ENCODE peak calls at places on chromosomes 3 and 15, in six cellular contexts. G, S, P, Q, M and X are unnamed samples.

GRCh38 chr3:217436-217835 is 20.9 kb downstream of the CHL1 start:
- DNase-seq in P (no peak), G (no peak), M (no peak), S (no peak), Q (no peak), X (no peak)

GRCh38 chr3:54988302-54989022 is 60.6 kb upstream of the LRTM1 start:
- DNase-seq in Q (no peak), M (no peak), G (no peak), S (peak), P (no peak), X (no peak)

GRCh38 chr3:51358981-51359380 is 26.1 kb upstream of the MANF start:
- DNase-seq in P (no peak), M (no peak), S (no peak), Q (no peak), G (no peak), X (no peak)

GRCh38 chr15:90095521-90095959 is 6.7 kb downstream of the IDH2 start:
- DNase-seq in S (no peak), P (peak), M (no peak), G (no peak), Q (no peak), X (no peak)

GRCh38 chr15:39077998-39078397 is 502.9 kb upstream of the THBS1 start:
- DNase-seq in S (no peak), M (no peak), P (no peak), Q (no peak), G (no peak), X (no peak)

GRCh38 chr3:101377209-101377608 is 56.8 kb upstream of the IMPG2 start:
- DNase-seq in Q (no peak), P (no peak), M (no peak), S (no peak), G (no peak), X (no peak)

GRCh38 chr3:195731356-195731960 is 10.7 kb downstream of the MUC20 start:
- DNase-seq in Q (no peak), G (no peak), S (no peak), P (no peak), M (no peak), X (no peak)

GRCh38 chr3:98901032-98901464 is 447 bp downstream of the DCBLD2 start:
- DNase-seq in Q (no peak), M (peak), G (peak), P (peak), S (peak), X (peak)

GRCh38 chr15:45906230-45906629 is 271.4 kb downstream of the SQOR start:
- DNase-seq in P (no peak), Q (no peak), G (no peak), S (no peak), M (no peak), X (no peak)

GRCh38 chr3:23889950-23890349 is 26.8 kb downstream of the NKIRAS1 start:
- DNase-seq in P (no peak), G (no peak), Q (no peak), M (no peak), S (no peak), X (no peak)

GRCh38 chr3:111311126-111311525 is 230.9 kb upstream of the CD96 start:
- DNase-seq in Q (no peak), M (no peak), G (no peak), S (no peak), P (no peak), X (no peak)

GRCh38 chr3:127491909-127492308 is 98.6 kb downstream of the TPRA1 start:
- DNase-seq in G (no peak), Q (no peak), S (no peak), P (no peak), M (no peak), X (no peak)

GRCh38 chr3:129182390-129183180 is 1.1 kb downstream of the CNBP start:
- DNase-seq in Q (no peak), P (peak), S (no peak), M (no peak), G (no peak), X (no peak)